ENCODE peak calls at places on chromosomes 4 and X, in four cellular contexts. D is H1, P is SK-N-SH, T is GM12878. F is an unnamed sample.

GRCh38 chrX:106731590-106731989 is 5.1 kb downstream of the RNF128 start:
- DNase-seq in P (no peak), D (no peak), T (no peak), F (no peak)

GRCh38 chrX:118823263-118824172 is at the start of gene ZCCHC12:
- DNase-seq in P (peak), D (peak), T (no peak), F (peak)

GRCh38 chrX:70494441-70494840 is 49.8 kb downstream of the DLG3 start:
- DNase-seq in D (no peak), P (no peak), T (no peak), F (no peak)

GRCh38 chrX:23844502-23845138 is 61.6 kb downstream of the SAT1 start:
- DNase-seq in D (no peak), P (peak), T (no peak), F (peak)

GRCh38 chr4:142815834-142816233 is 30.3 kb downstream of the INPP4B start:
- DNase-seq in T (no peak), P (no peak), D (no peak), F (no peak)

GRCh38 chrX:130830599-130831346 is 72.2 kb downstream of the ENOX2 start:
- DNase-seq in D (no peak), P (no peak), T (no peak), F (peak)

GRCh38 chr4:38529189-38530115 is 134.5 kb upstream of the KLF3 start:
- DNase-seq in T (peak), D (no peak), P (no peak), F (peak)

GRCh38 chr4:188779586-188779985 is 640.3 kb downstream of the TRIML1 start:
- DNase-seq in D (no peak), T (no peak), P (no peak), F (no peak)

GRCh38 chrX:74535633-74536141 is 78.7 kb downstream of the RLIM start:
- DNase-seq in T (no peak), P (peak), D (peak), F (peak)

GRCh38 chr4:138392751-138393308 is 150.7 kb upstream of the SLC7A11 start:
- DNase-seq in P (no peak), D (no peak), T (peak), F (no peak)

GRCh38 chrX:71085900-71086299 is 9.8 kb upstream of the FOXO4 start:
- DNase-seq in P (no peak), T (no peak), D (no peak), F (no peak)

GRCh38 chrX:118049713-118050112 is 66.9 kb downstream of the KLHL13 start:
- DNase-seq in D (no peak), T (no peak), P (no peak), F (peak)

GRCh38 chr4:103011378-103012025 is 8.0 kb downstream of the SLC9B1 start:
- DNase-seq in D (no peak), P (no peak), T (no peak), F (peak)

GRCh38 chr4:69860521-69861298 is 765 bp upstream of the SULT1E1 start:
- DNase-seq in D (no peak), P (no peak), T (no peak), F (no peak)

GRCh38 chr4:109434007-109434792 is 585 bp downstream of the SEC24B start:
- DNase-seq in P (peak), D (peak), T (no peak), F (no peak)

GRCh38 chr4:159435561-159436023 is 332.7 kb downstream of the RAPGEF2 start:
- DNase-seq in T (peak), P (no peak), D (no peak), F (no peak)

GRCh38 chr4:149555146-149555545 is 260.5 kb downstream of the IQCM start:
- DNase-seq in D (no peak), T (no peak), P (no peak), F (no peak)

GRCh38 chr4:95549246-95550138 is 719 bp upstream of the UNC5C start:
- DNase-seq in P (peak), T (peak), D (peak), F (no peak)

GRCh38 chr4:140875751-140876389 is 119.7 kb upstream of the TBC1D9 start:
- DNase-seq in D (no peak), T (no peak), P (no peak), F (no peak)

GRCh38 chr4:67754288-67754687 is at the start of gene GNRHR:
- DNase-seq in P (no peak), D (no peak), T (no peak), F (no peak)

GRCh38 chr4:29710519-29710918 is 1009.6 kb upstream of the PCDH7 start:
- DNase-seq in T (no peak), D (no peak), P (no peak), F (no peak)

GRCh38 chrX:69216911-69217310 is 51.7 kb upstream of the PJA1 start:
- DNase-seq in P (no peak), D (no peak), T (no peak), F (no peak)

GRCh38 chr4:175560628-175561027 is 251.4 kb downstream of the GPM6A start:
- DNase-seq in T (no peak), P (peak), D (no peak), F (no peak)

GRCh38 chr4:47526281-47526680 is 41.2 kb downstream of the ATP10D start:
- DNase-seq in D (no peak), T (no peak), P (no peak), F (no peak)

GRCh38 chr4:185093573-185093972 is 49.5 kb upstream of the SLC25A4 start:
- DNase-seq in P (no peak), D (no peak), T (no peak), F (no peak)
- TF ChIP-seq NRF1 in P (no peak), D (no peak), T (no peak), F (no peak)

GRCh38 chr4:122827899-122828601 is 1.4 kb downstream of the FGF2 start:
- DNase-seq in D (peak), P (peak), T (peak), F (peak)

GRCh38 chr4:122827258-122827887 is 742 bp downstream of the FGF2 start:
- DNase-seq in D (no peak), P (peak), T (peak), F (peak)

GRCh38 chr4:122824616-122825015 is 2.0 kb upstream of the FGF2 start:
- DNase-seq in D (no peak), T (no peak), P (no peak), F (no peak)

GRCh38 chr4:122826000-122826595 is 533 bp upstream of the FGF2 start:
- DNase-seq in D (no peak), P (peak), T (no peak), F (no peak)

DNA sequence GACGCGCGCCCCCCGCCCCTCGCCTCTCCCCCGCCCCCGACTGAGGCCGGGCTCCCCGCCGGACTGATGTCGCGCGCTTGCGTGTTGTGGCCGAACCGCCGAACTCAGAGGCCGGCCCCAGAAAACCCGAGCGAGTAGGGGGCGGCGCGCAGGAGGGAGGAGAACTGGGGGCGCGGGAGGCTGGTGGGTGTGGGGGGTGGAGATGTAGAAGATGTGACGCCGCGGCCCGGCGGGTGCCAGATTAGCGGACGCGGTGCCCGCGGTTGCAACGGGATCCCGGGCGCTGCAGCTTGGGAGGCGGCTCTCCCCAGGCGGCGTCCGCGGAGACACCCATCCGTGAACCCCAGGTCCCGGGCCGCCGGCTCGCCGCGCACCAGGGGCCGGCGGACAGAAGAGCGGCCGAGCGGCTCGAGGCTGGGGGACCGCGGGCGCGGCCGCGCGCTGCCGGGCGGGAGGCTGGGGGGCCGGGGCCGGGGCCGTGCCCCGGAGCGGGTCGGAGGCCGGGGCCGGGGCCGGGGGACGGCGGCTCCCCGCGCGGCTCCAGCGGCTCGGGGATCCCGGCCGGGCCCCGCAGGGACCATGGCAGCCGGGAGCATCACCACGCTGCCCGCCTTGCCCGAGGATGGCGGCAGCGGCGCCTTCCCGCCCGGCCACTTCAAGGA is at the start of gene FGF2:
- DNase-seq in D (peak), P (peak), T (no peak), F (peak)
- TF ChIP-seq NRF1 in D (peak), P (peak), T (no peak), F (peak)

GRCh38 chr4:124745988-124746801 is 33.7 kb upstream of the ANKRD50 start:
- DNase-seq in D (no peak), T (no peak), P (no peak), F (no peak)
- TF ChIP-seq NRF1 in D (no peak), T (no peak), P (no peak), F (no peak)

GRCh38 chrX:46758163-46758955 is 559 bp downstream of the SLC9A7 start:
- DNase-seq in T (no peak), P (peak), D (peak), F (no peak)
- TF ChIP-seq NRF1 in T (no peak), P (no peak), D (no peak), F (no peak)

DNA sequence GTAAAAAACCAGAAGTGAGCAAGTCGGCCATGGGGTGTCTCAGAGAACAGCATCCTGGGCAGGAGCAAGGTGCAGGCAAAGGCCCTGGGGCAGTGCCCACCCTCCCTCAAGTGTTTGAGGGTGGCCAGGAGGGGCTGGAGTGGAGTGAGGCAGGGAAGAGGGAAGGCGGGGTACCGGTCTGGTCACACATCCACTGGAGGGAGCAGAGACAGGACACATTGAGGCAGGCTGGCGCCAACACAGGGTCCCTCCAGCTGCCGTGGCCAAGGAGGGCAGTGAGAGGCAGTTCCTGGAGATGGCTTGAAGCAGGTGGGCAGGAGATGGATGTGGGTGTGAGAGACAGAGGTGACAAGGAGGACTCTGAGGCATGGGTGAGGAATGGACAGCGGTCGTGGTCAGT is 20.3 kb upstream of the RNF4 start:
- DNase-seq in P (no peak), D (no peak), T (no peak), F (no peak)
- TF ChIP-seq NRF1 in P (no peak), D (no peak), T (no peak), F (no peak)

GRCh38 chrX:38561951-38562719 is 793 bp downstream of the TSPAN7 start:
- DNase-seq in P (peak), T (no peak), D (peak), F (no peak)
- TF ChIP-seq NRF1 in P (no peak), T (no peak), D (no peak), F (no peak)

GRCh38 chrX:150148749-150149672 is 210.7 kb upstream of the EOLA2 start:
- DNase-seq in D (no peak), P (no peak), T (no peak), F (no peak)

GRCh38 chrX:150146271-150146888 is 208.1 kb upstream of the EOLA2 start:
- DNase-seq in P (no peak), D (no peak), T (no peak), F (no peak)

GRCh38 chrX:150143721-150144440 is 205.6 kb upstream of the EOLA2 start:
- DNase-seq in T (no peak), P (no peak), D (no peak), F (no peak)
- TF ChIP-seq NRF1 in T (no peak), P (no peak), D (no peak), F (no peak)

DNA sequence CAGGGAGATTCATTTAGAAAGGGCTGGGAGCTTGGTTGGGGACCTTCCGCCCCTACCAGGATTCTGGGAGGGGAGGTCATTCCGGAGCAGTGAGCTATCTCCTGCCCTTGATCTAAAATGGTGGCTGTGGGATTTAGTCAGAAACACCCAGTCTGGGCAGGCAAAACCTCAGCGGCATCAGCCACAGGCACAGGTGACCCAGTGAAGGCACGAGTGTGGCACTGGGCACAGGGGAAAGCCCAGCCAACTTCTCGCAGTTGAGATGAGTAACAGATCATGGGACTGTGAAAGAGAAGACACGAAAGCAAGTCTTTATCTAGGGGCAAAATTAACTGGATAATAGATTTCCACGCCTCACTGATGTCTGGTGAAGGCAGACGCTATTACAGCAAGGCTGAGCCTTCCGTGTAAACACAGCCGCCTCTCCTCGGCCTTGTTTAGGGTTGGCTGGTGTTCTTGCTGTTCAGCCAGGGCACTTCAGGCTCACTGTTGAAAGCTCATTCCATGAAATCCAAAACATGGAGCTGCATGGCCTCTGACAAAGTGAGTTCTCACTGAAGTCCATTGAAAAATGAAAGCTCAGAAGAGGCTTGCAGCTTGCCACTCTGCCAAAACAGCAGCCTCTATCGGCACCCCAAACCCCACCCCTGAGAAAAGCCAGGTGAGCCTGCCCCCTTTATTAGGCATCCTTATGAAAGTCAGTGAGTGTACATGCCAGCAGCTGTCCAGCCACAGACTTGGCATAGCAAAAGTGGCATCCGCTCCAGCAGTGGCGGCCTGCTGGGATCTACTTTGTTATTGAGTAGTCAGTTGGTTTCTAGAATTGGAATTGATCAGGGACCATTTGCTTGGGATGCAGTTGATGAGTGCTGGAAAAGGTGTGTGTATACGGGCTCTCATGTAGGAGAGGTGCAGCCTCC is 102.3 kb upstream of the MTM1 start:
- DNase-seq in T (no peak), D (no peak), P (no peak), F (no peak)
- TF ChIP-seq NRF1 in T (no peak), D (no peak), P (no peak), F (no peak)

DNA sequence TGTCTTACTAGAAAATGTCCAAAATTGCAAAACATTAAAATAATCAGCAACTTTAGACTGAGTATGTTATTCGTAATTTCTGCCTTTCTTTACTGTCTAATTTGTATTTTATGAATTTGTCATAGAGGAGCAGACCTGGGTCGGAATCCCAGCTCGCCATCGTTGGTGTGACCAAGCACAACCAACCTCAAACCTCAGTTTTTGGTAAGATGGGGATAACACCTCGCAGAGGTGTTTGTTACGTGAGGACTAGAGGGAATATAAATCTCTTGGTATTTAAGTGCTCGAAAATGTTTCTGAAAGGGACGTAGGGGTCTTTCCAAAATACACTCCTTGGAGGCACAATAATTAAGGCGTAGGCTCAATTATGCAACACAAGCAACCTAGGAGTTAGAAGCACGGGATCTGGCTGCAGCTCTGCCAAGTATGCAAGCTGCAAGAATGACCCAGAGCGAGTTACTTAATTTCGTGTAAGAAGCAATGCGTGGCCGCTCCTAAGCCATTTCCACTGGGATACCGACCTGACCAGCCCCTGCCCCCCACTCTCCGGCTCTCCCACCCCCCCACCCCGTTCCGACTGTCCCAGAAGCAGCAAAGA is 602 bp downstream of the ADH5 start:
- DNase-seq in T (no peak), D (no peak), P (peak), F (peak)
- TF ChIP-seq NRF1 in T (no peak), D (no peak), P (no peak), F (no peak)

F was measured in K562.